ENCODE peak calls at places on chromosomes 4 and X, in six cellular contexts. One of them, this sample, is unnamed.

GRCh38 chr4:128461300-128462103 is 173.9 kb upstream of the PGRMC2 start:
- DNase-seq in SK-N-SH: no peak
- DNase-seq in H1: no peak
- DNase-seq in GM12878: no peak
- DNase-seq in K562: peak; percentile 49
- DNase-seq in HepG2: no peak
- DNase-seq in this sample: peak; percentile 71

GRCh38 chr4:42412251-42412650 is 15.0 kb downstream of the SHISA3 start:
- DNase-seq in HepG2: no peak
- DNase-seq in H1: no peak
- DNase-seq in GM12878: no peak
- DNase-seq in SK-N-SH: no peak
- DNase-seq in K562: no peak
- DNase-seq in this sample: no peak

GRCh38 chr4:65917486-65917885 is 247.2 kb upstream of the EPHA5 start:
- DNase-seq in H1: no peak
- DNase-seq in GM12878: no peak
- DNase-seq in K562: no peak
- DNase-seq in SK-N-SH: no peak
- DNase-seq in HepG2: no peak
- DNase-seq in this sample: no peak

GRCh38 chrX:1388651-1389050 is 3.3 kb downstream of the SLC25A6 start:
- DNase-seq in K562: no peak
- DNase-seq in H1: no peak
- DNase-seq in GM12878: no peak
- DNase-seq in HepG2: no peak
- DNase-seq in SK-N-SH: no peak
- DNase-seq in this sample: no peak

GRCh38 chr4:53748328-53748772 is 157.1 kb upstream of the LNX1 start:
- DNase-seq in SK-N-SH: no peak
- DNase-seq in GM12878: peak; percentile 96
- DNase-seq in H1: no peak
- DNase-seq in HepG2: no peak
- DNase-seq in K562: no peak
- DNase-seq in this sample: no peak

GRCh38 chr4:183402771-183403170 is 41.7 kb upstream of the CDKN2AIP start:
- DNase-seq in H1: no peak
- DNase-seq in GM12878: no peak
- DNase-seq in SK-N-SH: no peak
- DNase-seq in K562: no peak
- DNase-seq in HepG2: no peak
- DNase-seq in this sample: no peak

GRCh38 chrX:15816886-15817285 is 26.6 kb downstream of the ZRSR2 start:
- DNase-seq in GM12878: peak; percentile 9
- DNase-seq in H1: no peak
- DNase-seq in HepG2: no peak
- DNase-seq in K562: no peak
- DNase-seq in SK-N-SH: peak; percentile 29
- DNase-seq in this sample: no peak

GRCh38 chr4:3801521-3801920 is 35.3 kb downstream of the ADRA2C start:
- DNase-seq in HepG2: no peak
- DNase-seq in GM12878: no peak
- DNase-seq in SK-N-SH: no peak
- DNase-seq in K562: no peak
- DNase-seq in H1: no peak
- DNase-seq in this sample: no peak

GRCh38 chr4:80362578-80363181 is 27.1 kb downstream of the CFAP299 start:
- DNase-seq in H1: peak; percentile 74
- DNase-seq in GM12878: no peak
- DNase-seq in K562: peak; percentile 40
- DNase-seq in HepG2: peak; percentile 20
- DNase-seq in SK-N-SH: peak; percentile 39
- DNase-seq in this sample: no peak

GRCh38 chr4:3791910-3792542 is 25.8 kb downstream of the ADRA2C start:
- DNase-seq in H1: peak; percentile 95
- DNase-seq in HepG2: peak; percentile 54
- DNase-seq in GM12878: no peak
- DNase-seq in SK-N-SH: no peak
- DNase-seq in K562: peak; percentile 49
- DNase-seq in this sample: no peak

GRCh38 chr4:1365271-1366178 is 18.5 kb downstream of the UVSSA start:
- DNase-seq in H1: no peak
- DNase-seq in K562: peak; percentile 35
- DNase-seq in HepG2: no peak
- DNase-seq in SK-N-SH: no peak
- DNase-seq in GM12878: no peak
- DNase-seq in this sample: no peak

GRCh38 chr4:83011779-83012630 is 1.4 kb upstream of the LIN54 start:
- DNase-seq in H1: peak; percentile 63
- DNase-seq in K562: peak; percentile 42
- DNase-seq in HepG2: no peak
- DNase-seq in GM12878: no peak
- DNase-seq in SK-N-SH: no peak
- DNase-seq in this sample: no peak

GRCh38 chr4:37892641-37893040 is 1.8 kb downstream of the TBC1D1 start:
- DNase-seq in H1: no peak
- DNase-seq in HepG2: no peak
- DNase-seq in GM12878: peak; percentile 61
- DNase-seq in K562: no peak
- DNase-seq in SK-N-SH: no peak
- DNase-seq in this sample: no peak

GRCh38 chrX:150035531-150035930 is 97.2 kb upstream of the EOLA2 start:
- DNase-seq in SK-N-SH: no peak
- DNase-seq in K562: no peak
- DNase-seq in HepG2: no peak
- DNase-seq in GM12878: no peak
- DNase-seq in H1: no peak
- DNase-seq in this sample: peak; percentile 27

GRCh38 chr4:89254847-89255246 is 52.8 kb downstream of the GPRIN3 start:
- DNase-seq in HepG2: peak; percentile 12
- DNase-seq in SK-N-SH: peak; percentile 36
- DNase-seq in H1: peak; percentile 63
- DNase-seq in K562: peak; percentile 68
- DNase-seq in GM12878: no peak
- DNase-seq in this sample: peak; percentile 10

GRCh38 chr4:48033825-48034413 is 17.3 kb downstream of the NIPAL1 start:
- DNase-seq in H1: peak; percentile 63
- DNase-seq in SK-N-SH: peak; percentile 40
- DNase-seq in HepG2: peak; percentile 28
- DNase-seq in GM12878: no peak
- DNase-seq in K562: peak; percentile 32
- DNase-seq in this sample: no peak

GRCh38 chr4:2933566-2934076 is 29.6 kb downstream of the NOP14 start:
- DNase-seq in HepG2: no peak
- DNase-seq in SK-N-SH: no peak
- DNase-seq in GM12878: no peak
- DNase-seq in K562: no peak
- DNase-seq in H1: peak; percentile 65
- DNase-seq in this sample: no peak

GRCh38 chr4:168174308-168174707 is 82.0 kb downstream of the ANXA10 start:
- DNase-seq in H1: no peak
- DNase-seq in SK-N-SH: no peak
- DNase-seq in GM12878: no peak
- DNase-seq in HepG2: no peak
- DNase-seq in K562: no peak
- DNase-seq in this sample: no peak

GRCh38 chr4:88137112-88137511 is 21.3 kb downstream of the ABCG2 start:
- DNase-seq in GM12878: no peak
- DNase-seq in H1: no peak
- DNase-seq in K562: no peak
- DNase-seq in SK-N-SH: no peak
- DNase-seq in HepG2: no peak
- DNase-seq in this sample: no peak

GRCh38 chr4:110540606-110541440 is 64.9 kb downstream of the ENPEP start:
- DNase-seq in GM12878: no peak
- DNase-seq in H1: no peak
- DNase-seq in HepG2: no peak
- DNase-seq in K562: no peak
- DNase-seq in SK-N-SH: no peak
- DNase-seq in this sample: no peak

DNA sequence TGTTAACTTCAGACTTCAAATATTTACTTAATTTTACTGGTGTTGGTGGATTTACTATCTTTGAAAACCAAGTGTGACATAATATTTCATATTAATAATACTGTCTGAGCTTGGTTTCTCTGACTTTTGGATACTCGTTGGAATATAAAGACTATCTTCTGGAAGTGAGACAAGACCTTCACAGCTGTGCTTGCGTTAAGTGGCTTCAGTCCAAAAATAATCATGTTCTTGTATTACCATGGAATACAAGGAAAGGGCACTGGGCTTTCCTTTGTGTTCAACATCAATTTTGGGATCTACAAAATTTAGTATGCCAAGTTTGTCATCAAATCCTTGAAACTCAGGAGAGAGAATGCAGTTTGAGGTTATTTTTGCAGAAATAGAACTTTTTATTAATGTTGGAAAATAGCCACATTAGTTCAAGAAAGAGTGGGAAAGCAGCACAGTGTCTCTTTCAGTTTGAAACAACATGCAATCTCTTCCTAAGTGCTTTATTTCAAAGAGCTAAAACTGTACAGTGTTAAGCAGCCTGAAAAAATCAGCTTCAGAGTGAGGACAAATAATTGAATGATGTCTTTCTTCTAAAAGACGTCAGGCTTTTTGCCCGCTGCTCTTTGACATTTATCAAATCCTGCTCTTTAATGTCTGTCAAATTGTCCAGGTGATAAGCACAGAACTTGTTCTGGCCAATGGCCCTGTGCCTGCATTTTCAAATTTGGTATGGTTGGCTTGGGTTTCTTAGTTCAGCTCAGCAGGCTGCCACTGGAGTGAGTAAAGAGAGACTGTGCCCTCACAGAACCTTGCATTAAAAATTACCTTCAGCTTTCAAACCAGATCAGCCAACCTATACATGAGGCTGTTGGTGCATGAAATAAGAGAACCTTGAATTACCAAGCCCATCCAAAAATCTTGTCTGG is 712.7 kb upstream of the LCORL start:
- DNase-seq in HepG2: no peak
- DNase-seq in GM12878: no peak
- DNase-seq in H1: no peak
- DNase-seq in K562: no peak
- DNase-seq in SK-N-SH: no peak
- DNase-seq in this sample: no peak
- TF ChIP-seq EP300 in HepG2: no peak
- TF ChIP-seq EP300 in GM12878: no peak
- TF ChIP-seq EP300 in H1: no peak
- TF ChIP-seq EP300 in K562: no peak
- TF ChIP-seq EP300 in SK-N-SH: no peak
- TF ChIP-seq EP300 in this sample: no peak

GRCh38 chr4:182246401-182247205 is 3.4 kb downstream of the TENM3 start:
- DNase-seq in GM12878: no peak
- DNase-seq in K562: no peak
- DNase-seq in HepG2: no peak
- DNase-seq in H1: no peak
- DNase-seq in SK-N-SH: no peak
- DNase-seq in this sample: no peak

GRCh38 chr4:182245041-182245440 is 1.8 kb downstream of the TENM3 start:
- DNase-seq in GM12878: no peak
- DNase-seq in SK-N-SH: no peak
- DNase-seq in H1: no peak
- DNase-seq in HepG2: no peak
- DNase-seq in K562: no peak
- DNase-seq in this sample: no peak

GRCh38 chr4:182240161-182241130 is 2.8 kb upstream of the TENM3 start:
- DNase-seq in GM12878: no peak
- DNase-seq in K562: no peak
- DNase-seq in H1: no peak
- DNase-seq in SK-N-SH: peak; percentile 20
- DNase-seq in HepG2: peak; percentile 81
- DNase-seq in this sample: peak; percentile 79

GRCh38 chr4:182245541-182246245 is 2.5 kb downstream of the TENM3 start:
- DNase-seq in K562: no peak
- DNase-seq in GM12878: no peak
- DNase-seq in HepG2: no peak
- DNase-seq in H1: no peak
- DNase-seq in SK-N-SH: no peak
- DNase-seq in this sample: no peak

DNA sequence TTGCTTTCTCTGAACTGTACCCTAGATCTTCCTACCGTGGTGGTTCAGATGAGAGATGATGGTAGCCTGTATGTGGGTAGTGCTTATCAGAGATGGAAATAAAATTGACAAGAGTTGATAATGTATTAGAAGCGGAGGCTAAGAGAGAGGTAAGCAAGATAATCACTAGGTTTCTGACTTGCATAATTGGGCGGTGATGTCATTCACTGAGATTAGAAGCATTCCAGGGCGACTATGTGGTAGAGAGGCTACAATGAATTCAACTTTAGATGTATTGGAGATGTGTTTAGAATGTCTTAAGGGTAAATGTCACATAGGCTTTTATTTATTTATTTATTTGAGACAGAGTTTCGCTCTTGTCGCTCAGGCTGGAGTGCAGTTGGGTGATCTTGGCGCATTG is 409 bp upstream of the TENM3 start:
- DNase-seq in K562: no peak
- DNase-seq in HepG2: no peak
- DNase-seq in SK-N-SH: no peak
- DNase-seq in GM12878: no peak
- DNase-seq in H1: no peak
- DNase-seq in this sample: no peak
- TF ChIP-seq CHD2 in K562: no peak
- TF ChIP-seq CHD2 in HepG2: no peak
- TF ChIP-seq CHD2 in SK-N-SH: no peak
- TF ChIP-seq CHD2 in GM12878: no peak
- TF ChIP-seq CHD2 in H1: no peak
- TF ChIP-seq CHD2 in this sample: no peak

GRCh38 chr4:105601406-105601805 is 49.0 kb downstream of the ARHGEF38 start:
- DNase-seq in K562: no peak
- DNase-seq in H1: no peak
- DNase-seq in HepG2: no peak
- DNase-seq in SK-N-SH: no peak
- DNase-seq in GM12878: no peak
- DNase-seq in this sample: no peak

GRCh38 chr4:105600256-105600655 is 47.8 kb downstream of the ARHGEF38 start:
- DNase-seq in HepG2: no peak
- DNase-seq in H1: no peak
- DNase-seq in K562: no peak
- DNase-seq in SK-N-SH: no peak
- DNase-seq in GM12878: no peak
- DNase-seq in this sample: no peak

GRCh38 chr4:105605493-105605892 is 53.1 kb downstream of the ARHGEF38 start:
- DNase-seq in HepG2: no peak
- DNase-seq in GM12878: no peak
- DNase-seq in H1: no peak
- DNase-seq in K562: no peak
- DNase-seq in SK-N-SH: no peak
- DNase-seq in this sample: no peak

GRCh38 chr4:105600951-105601350 is 48.5 kb downstream of the ARHGEF38 start:
- DNase-seq in GM12878: no peak
- DNase-seq in HepG2: no peak
- DNase-seq in H1: no peak
- DNase-seq in SK-N-SH: no peak
- DNase-seq in K562: no peak
- DNase-seq in this sample: no peak

GRCh38 chr4:105603158-105603557 is 50.7 kb downstream of the ARHGEF38 start:
- DNase-seq in H1: no peak
- DNase-seq in HepG2: no peak
- DNase-seq in SK-N-SH: no peak
- DNase-seq in K562: no peak
- DNase-seq in GM12878: no peak
- DNase-seq in this sample: no peak
- TF ChIP-seq EP300 in H1: no peak
- TF ChIP-seq EP300 in HepG2: no peak
- TF ChIP-seq EP300 in SK-N-SH: no peak
- TF ChIP-seq EP300 in K562: no peak
- TF ChIP-seq EP300 in GM12878: no peak
- TF ChIP-seq EP300 in this sample: no peak

GRCh38 chr4:113707013-113707412 is 54.5 kb downstream of the CAMK2D start:
- DNase-seq in GM12878: no peak
- DNase-seq in HepG2: no peak
- DNase-seq in SK-N-SH: no peak
- DNase-seq in H1: no peak
- DNase-seq in K562: no peak
- DNase-seq in this sample: no peak
- TF ChIP-seq CHD2 in GM12878: no peak
- TF ChIP-seq CHD2 in HepG2: no peak
- TF ChIP-seq CHD2 in SK-N-SH: no peak
- TF ChIP-seq CHD2 in H1: no peak
- TF ChIP-seq CHD2 in K562: no peak
- TF ChIP-seq CHD2 in this sample: no peak

This sample was measured in A549.